ENCODE peak calls at places on chromosome 9, in five cellular contexts. One of them, this sample, is unnamed.

GRCh38 chr9:130473521-130473920 is 28.8 kb downstream of the ASS1 start:
- DNase-seq in stimulated activated CD8-positive, alpha-beta memory T cell treated with anti-CD3 and anti-CD28 coated beads, Interleukin-4, amount 100 ng/mL, for 1 hour: no peak
- DNase-seq in cardiac fibroblast: no peak
- DNase-seq in germinal center: no peak
- DNase-seq in stimulated activated CD4-positive, alpha-beta T cell treated with anti-CD3 and anti-CD28 coated beads, Interleukin-15, amount 100 ng/mL, for 48 hours: no peak
- DNase-seq in this sample: no peak

GRCh38 chr9:101727621-101728524 is 10.6 kb downstream of the GRIN3A start:
- DNase-seq in stimulated activated CD8-positive, alpha-beta memory T cell treated with anti-CD3 and anti-CD28 coated beads, Interleukin-4, amount 100 ng/mL, for 1 hour: no peak
- DNase-seq in cardiac fibroblast: peak; percentile 40
- DNase-seq in stimulated activated CD4-positive, alpha-beta T cell treated with anti-CD3 and anti-CD28 coated beads, Interleukin-15, amount 100 ng/mL, for 48 hours: no peak
- DNase-seq in germinal center: peak; percentile 12
- DNase-seq in this sample: no peak

GRCh38 chr9:14018061-14018460 is 295.9 kb downstream of the NFIB start:
- DNase-seq in stimulated activated CD8-positive, alpha-beta memory T cell treated with anti-CD3 and anti-CD28 coated beads, Interleukin-4, amount 100 ng/mL, for 1 hour: no peak
- DNase-seq in germinal center: no peak
- DNase-seq in cardiac fibroblast: peak; percentile 81
- DNase-seq in stimulated activated CD4-positive, alpha-beta T cell treated with anti-CD3 and anti-CD28 coated beads, Interleukin-15, amount 100 ng/mL, for 48 hours: no peak
- DNase-seq in this sample: no peak

GRCh38 chr9:97160255-97160654 is 121.3 kb upstream of the CTSV start:
- DNase-seq in cardiac fibroblast: no peak
- DNase-seq in stimulated activated CD8-positive, alpha-beta memory T cell treated with anti-CD3 and anti-CD28 coated beads, Interleukin-4, amount 100 ng/mL, for 1 hour: no peak
- DNase-seq in stimulated activated CD4-positive, alpha-beta T cell treated with anti-CD3 and anti-CD28 coated beads, Interleukin-15, amount 100 ng/mL, for 48 hours: no peak
- DNase-seq in germinal center: no peak
- DNase-seq in this sample: no peak

GRCh38 chr9:113223963-113224362 is 2.6 kb downstream of the SLC31A1 start:
- DNase-seq in germinal center: no peak
- DNase-seq in stimulated activated CD4-positive, alpha-beta T cell treated with anti-CD3 and anti-CD28 coated beads, Interleukin-15, amount 100 ng/mL, for 48 hours: no peak
- DNase-seq in cardiac fibroblast: peak; percentile 54
- DNase-seq in stimulated activated CD8-positive, alpha-beta memory T cell treated with anti-CD3 and anti-CD28 coated beads, Interleukin-4, amount 100 ng/mL, for 1 hour: no peak
- DNase-seq in this sample: no peak

GRCh38 chr9:71763752-71764332 is 4.5 kb downstream of the CEMIP2 start:
- DNase-seq in stimulated activated CD4-positive, alpha-beta T cell treated with anti-CD3 and anti-CD28 coated beads, Interleukin-15, amount 100 ng/mL, for 48 hours: no peak
- DNase-seq in cardiac fibroblast: peak; percentile 52
- DNase-seq in germinal center: no peak
- DNase-seq in stimulated activated CD8-positive, alpha-beta memory T cell treated with anti-CD3 and anti-CD28 coated beads, Interleukin-4, amount 100 ng/mL, for 1 hour: no peak
- DNase-seq in this sample: no peak

GRCh38 chr9:71145179-71145578 is 23.8 kb upstream of the TRPM3 start:
- DNase-seq in stimulated activated CD8-positive, alpha-beta memory T cell treated with anti-CD3 and anti-CD28 coated beads, Interleukin-4, amount 100 ng/mL, for 1 hour: no peak
- DNase-seq in germinal center: no peak
- DNase-seq in cardiac fibroblast: peak; percentile 14
- DNase-seq in stimulated activated CD4-positive, alpha-beta T cell treated with anti-CD3 and anti-CD28 coated beads, Interleukin-15, amount 100 ng/mL, for 48 hours: no peak
- DNase-seq in this sample: no peak

GRCh38 chr9:88567870-88568269 is 32.9 kb downstream of the NXNL2 start:
- DNase-seq in stimulated activated CD8-positive, alpha-beta memory T cell treated with anti-CD3 and anti-CD28 coated beads, Interleukin-4, amount 100 ng/mL, for 1 hour: no peak
- DNase-seq in germinal center: no peak
- DNase-seq in stimulated activated CD4-positive, alpha-beta T cell treated with anti-CD3 and anti-CD28 coated beads, Interleukin-15, amount 100 ng/mL, for 48 hours: no peak
- DNase-seq in cardiac fibroblast: no peak
- DNase-seq in this sample: no peak

GRCh38 chr9:137150485-137151060 is 11.6 kb downstream of the GRIN1 start:
- DNase-seq in stimulated activated CD8-positive, alpha-beta memory T cell treated with anti-CD3 and anti-CD28 coated beads, Interleukin-4, amount 100 ng/mL, for 1 hour: no peak
- DNase-seq in stimulated activated CD4-positive, alpha-beta T cell treated with anti-CD3 and anti-CD28 coated beads, Interleukin-15, amount 100 ng/mL, for 48 hours: peak; percentile 74
- DNase-seq in germinal center: peak; percentile 81
- DNase-seq in cardiac fibroblast: no peak
- DNase-seq in this sample: no peak

GRCh38 chr9:89576404-89576824 is 28.4 kb upstream of the GADD45G start:
- DNase-seq in stimulated activated CD4-positive, alpha-beta T cell treated with anti-CD3 and anti-CD28 coated beads, Interleukin-15, amount 100 ng/mL, for 48 hours: no peak
- DNase-seq in germinal center: peak; percentile 38
- DNase-seq in cardiac fibroblast: peak; percentile 58
- DNase-seq in stimulated activated CD8-positive, alpha-beta memory T cell treated with anti-CD3 and anti-CD28 coated beads, Interleukin-4, amount 100 ng/mL, for 1 hour: no peak
- DNase-seq in this sample: no peak

GRCh38 chr9:138022121-138022741 is 144.6 kb downstream of the CACNA1B start:
- DNase-seq in germinal center: no peak
- DNase-seq in stimulated activated CD4-positive, alpha-beta T cell treated with anti-CD3 and anti-CD28 coated beads, Interleukin-15, amount 100 ng/mL, for 48 hours: peak; percentile 14
- DNase-seq in stimulated activated CD8-positive, alpha-beta memory T cell treated with anti-CD3 and anti-CD28 coated beads, Interleukin-4, amount 100 ng/mL, for 1 hour: no peak
- DNase-seq in cardiac fibroblast: no peak
- DNase-seq in this sample: peak; percentile 30

GRCh38 chr9:129650680-129651235 is 8.8 kb upstream of the ASB6 start:
- DNase-seq in germinal center: no peak
- DNase-seq in cardiac fibroblast: peak; percentile 27
- DNase-seq in stimulated activated CD4-positive, alpha-beta T cell treated with anti-CD3 and anti-CD28 coated beads, Interleukin-15, amount 100 ng/mL, for 48 hours: no peak
- DNase-seq in stimulated activated CD8-positive, alpha-beta memory T cell treated with anti-CD3 and anti-CD28 coated beads, Interleukin-4, amount 100 ng/mL, for 1 hour: no peak
- DNase-seq in this sample: no peak

GRCh38 chr9:133278161-133279131 is 3.4 kb upstream of the ABO start:
- DNase-seq in stimulated activated CD4-positive, alpha-beta T cell treated with anti-CD3 and anti-CD28 coated beads, Interleukin-15, amount 100 ng/mL, for 48 hours: no peak
- DNase-seq in cardiac fibroblast: no peak
- DNase-seq in germinal center: no peak
- DNase-seq in stimulated activated CD8-positive, alpha-beta memory T cell treated with anti-CD3 and anti-CD28 coated beads, Interleukin-4, amount 100 ng/mL, for 1 hour: no peak
- DNase-seq in this sample: no peak

GRCh38 chr9:123689701-123690428 is 240.1 kb downstream of the DENND1A start:
- DNase-seq in stimulated activated CD8-positive, alpha-beta memory T cell treated with anti-CD3 and anti-CD28 coated beads, Interleukin-4, amount 100 ng/mL, for 1 hour: no peak
- DNase-seq in cardiac fibroblast: no peak
- DNase-seq in germinal center: no peak
- DNase-seq in stimulated activated CD4-positive, alpha-beta T cell treated with anti-CD3 and anti-CD28 coated beads, Interleukin-15, amount 100 ng/mL, for 48 hours: no peak
- DNase-seq in this sample: no peak

GRCh38 chr9:70491798-70492736 is 77.6 kb upstream of the KLF9 start:
- DNase-seq in cardiac fibroblast: no peak
- DNase-seq in germinal center: no peak
- DNase-seq in stimulated activated CD8-positive, alpha-beta memory T cell treated with anti-CD3 and anti-CD28 coated beads, Interleukin-4, amount 100 ng/mL, for 1 hour: no peak
- DNase-seq in stimulated activated CD4-positive, alpha-beta T cell treated with anti-CD3 and anti-CD28 coated beads, Interleukin-15, amount 100 ng/mL, for 48 hours: no peak
- DNase-seq in this sample: no peak

GRCh38 chr9:133135193-133135745 is 14.2 kb upstream of the RALGDS start:
- DNase-seq in stimulated activated CD4-positive, alpha-beta T cell treated with anti-CD3 and anti-CD28 coated beads, Interleukin-15, amount 100 ng/mL, for 48 hours: no peak
- DNase-seq in stimulated activated CD8-positive, alpha-beta memory T cell treated with anti-CD3 and anti-CD28 coated beads, Interleukin-4, amount 100 ng/mL, for 1 hour: no peak
- DNase-seq in cardiac fibroblast: peak; percentile 88
- DNase-seq in germinal center: no peak
- DNase-seq in this sample: no peak

GRCh38 chr9:87157366-87158031 is 210.2 kb upstream of the GAS1 start:
- DNase-seq in cardiac fibroblast: no peak
- DNase-seq in stimulated activated CD4-positive, alpha-beta T cell treated with anti-CD3 and anti-CD28 coated beads, Interleukin-15, amount 100 ng/mL, for 48 hours: no peak
- DNase-seq in germinal center: no peak
- DNase-seq in stimulated activated CD8-positive, alpha-beta memory T cell treated with anti-CD3 and anti-CD28 coated beads, Interleukin-4, amount 100 ng/mL, for 1 hour: no peak
- DNase-seq in this sample: no peak

GRCh38 chr9:38257626-38258215 is 134.8 kb upstream of the ALDH1B1 start:
- DNase-seq in stimulated activated CD4-positive, alpha-beta T cell treated with anti-CD3 and anti-CD28 coated beads, Interleukin-15, amount 100 ng/mL, for 48 hours: no peak
- DNase-seq in cardiac fibroblast: no peak
- DNase-seq in stimulated activated CD8-positive, alpha-beta memory T cell treated with anti-CD3 and anti-CD28 coated beads, Interleukin-4, amount 100 ng/mL, for 1 hour: no peak
- DNase-seq in germinal center: no peak
- DNase-seq in this sample: no peak

GRCh38 chr9:97310023-97310422 is 2.6 kb downstream of the CCDC180 start:
- DNase-seq in stimulated activated CD4-positive, alpha-beta T cell treated with anti-CD3 and anti-CD28 coated beads, Interleukin-15, amount 100 ng/mL, for 48 hours: no peak
- DNase-seq in germinal center: no peak
- DNase-seq in stimulated activated CD8-positive, alpha-beta memory T cell treated with anti-CD3 and anti-CD28 coated beads, Interleukin-4, amount 100 ng/mL, for 1 hour: no peak
- DNase-seq in cardiac fibroblast: no peak
- DNase-seq in this sample: no peak

GRCh38 chr9:133161542-133161950 is 2.2 kb downstream of the GBGT1 start:
- DNase-seq in stimulated activated CD4-positive, alpha-beta T cell treated with anti-CD3 and anti-CD28 coated beads, Interleukin-15, amount 100 ng/mL, for 48 hours: no peak
- DNase-seq in stimulated activated CD8-positive, alpha-beta memory T cell treated with anti-CD3 and anti-CD28 coated beads, Interleukin-4, amount 100 ng/mL, for 1 hour: no peak
- DNase-seq in germinal center: no peak
- DNase-seq in cardiac fibroblast: no peak
- DNase-seq in this sample: no peak

GRCh38 chr9:38421498-38422211 is 2.6 kb downstream of the IGFBPL1 start:
- DNase-seq in cardiac fibroblast: peak; percentile 42
- DNase-seq in germinal center: no peak
- DNase-seq in stimulated activated CD8-positive, alpha-beta memory T cell treated with anti-CD3 and anti-CD28 coated beads, Interleukin-4, amount 100 ng/mL, for 1 hour: no peak
- DNase-seq in stimulated activated CD4-positive, alpha-beta T cell treated with anti-CD3 and anti-CD28 coated beads, Interleukin-15, amount 100 ng/mL, for 48 hours: no peak
- DNase-seq in this sample: no peak

GRCh38 chr9:97703437-97704326 is 6.5 kb upstream of the XPA start:
- DNase-seq in stimulated activated CD4-positive, alpha-beta T cell treated with anti-CD3 and anti-CD28 coated beads, Interleukin-15, amount 100 ng/mL, for 48 hours: peak; percentile 21
- DNase-seq in stimulated activated CD8-positive, alpha-beta memory T cell treated with anti-CD3 and anti-CD28 coated beads, Interleukin-4, amount 100 ng/mL, for 1 hour: no peak
- DNase-seq in germinal center: no peak
- DNase-seq in cardiac fibroblast: peak; percentile 93
- DNase-seq in this sample: no peak

GRCh38 chr9:86591472-86591871 is 237.3 kb upstream of the TUT7 start:
- DNase-seq in germinal center: no peak
- DNase-seq in stimulated activated CD8-positive, alpha-beta memory T cell treated with anti-CD3 and anti-CD28 coated beads, Interleukin-4, amount 100 ng/mL, for 1 hour: no peak
- DNase-seq in stimulated activated CD4-positive, alpha-beta T cell treated with anti-CD3 and anti-CD28 coated beads, Interleukin-15, amount 100 ng/mL, for 48 hours: no peak
- DNase-seq in cardiac fibroblast: no peak
- DNase-seq in this sample: no peak

GRCh38 chr9:118809160-118809625 is 560.0 kb downstream of the BRINP1 start:
- DNase-seq in germinal center: no peak
- DNase-seq in stimulated activated CD4-positive, alpha-beta T cell treated with anti-CD3 and anti-CD28 coated beads, Interleukin-15, amount 100 ng/mL, for 48 hours: no peak
- DNase-seq in cardiac fibroblast: no peak
- DNase-seq in stimulated activated CD8-positive, alpha-beta memory T cell treated with anti-CD3 and anti-CD28 coated beads, Interleukin-4, amount 100 ng/mL, for 1 hour: no peak
- DNase-seq in this sample: no peak

GRCh38 chr9:3828495-3828894 is 302.7 kb upstream of the RFX3 start:
- DNase-seq in stimulated activated CD4-positive, alpha-beta T cell treated with anti-CD3 and anti-CD28 coated beads, Interleukin-15, amount 100 ng/mL, for 48 hours: no peak
- DNase-seq in stimulated activated CD8-positive, alpha-beta memory T cell treated with anti-CD3 and anti-CD28 coated beads, Interleukin-4, amount 100 ng/mL, for 1 hour: no peak
- DNase-seq in germinal center: no peak
- DNase-seq in cardiac fibroblast: peak; percentile 64
- DNase-seq in this sample: no peak

GRCh38 chr9:18478517-18479361 is 4.8 kb downstream of the ADAMTSL1 start:
- DNase-seq in stimulated activated CD8-positive, alpha-beta memory T cell treated with anti-CD3 and anti-CD28 coated beads, Interleukin-4, amount 100 ng/mL, for 1 hour: no peak
- DNase-seq in germinal center: no peak
- DNase-seq in stimulated activated CD4-positive, alpha-beta T cell treated with anti-CD3 and anti-CD28 coated beads, Interleukin-15, amount 100 ng/mL, for 48 hours: no peak
- DNase-seq in cardiac fibroblast: peak; percentile 61
- DNase-seq in this sample: no peak

GRCh38 chr9:31445960-31446359 is 938.5 kb upstream of the ACO1 start:
- DNase-seq in stimulated activated CD8-positive, alpha-beta memory T cell treated with anti-CD3 and anti-CD28 coated beads, Interleukin-4, amount 100 ng/mL, for 1 hour: no peak
- DNase-seq in germinal center: peak; percentile 4
- DNase-seq in cardiac fibroblast: no peak
- DNase-seq in stimulated activated CD4-positive, alpha-beta T cell treated with anti-CD3 and anti-CD28 coated beads, Interleukin-15, amount 100 ng/mL, for 48 hours: no peak
- DNase-seq in this sample: no peak

GRCh38 chr9:87725900-87726709 is at the start of gene CTSL:
- DNase-seq in stimulated activated CD8-positive, alpha-beta memory T cell treated with anti-CD3 and anti-CD28 coated beads, Interleukin-4, amount 100 ng/mL, for 1 hour: no peak
- DNase-seq in stimulated activated CD4-positive, alpha-beta T cell treated with anti-CD3 and anti-CD28 coated beads, Interleukin-15, amount 100 ng/mL, for 48 hours: no peak
- DNase-seq in cardiac fibroblast: peak; percentile 86
- DNase-seq in germinal center: peak; percentile 18
- DNase-seq in this sample: peak; percentile 97

GRCh38 chr9:111613436-111614040 is 14.1 kb upstream of the PTGR1 start:
- DNase-seq in stimulated activated CD8-positive, alpha-beta memory T cell treated with anti-CD3 and anti-CD28 coated beads, Interleukin-4, amount 100 ng/mL, for 1 hour: no peak
- DNase-seq in germinal center: no peak
- DNase-seq in cardiac fibroblast: no peak
- DNase-seq in stimulated activated CD4-positive, alpha-beta T cell treated with anti-CD3 and anti-CD28 coated beads, Interleukin-15, amount 100 ng/mL, for 48 hours: no peak
- DNase-seq in this sample: no peak

GRCh38 chr9:18743421-18743820 is 269.5 kb downstream of the ADAMTSL1 start:
- DNase-seq in germinal center: no peak
- DNase-seq in stimulated activated CD4-positive, alpha-beta T cell treated with anti-CD3 and anti-CD28 coated beads, Interleukin-15, amount 100 ng/mL, for 48 hours: no peak
- DNase-seq in stimulated activated CD8-positive, alpha-beta memory T cell treated with anti-CD3 and anti-CD28 coated beads, Interleukin-4, amount 100 ng/mL, for 1 hour: no peak
- DNase-seq in cardiac fibroblast: no peak
- DNase-seq in this sample: no peak

GRCh38 chr9:100992632-100993031 is 35.9 kb upstream of the PLPPR1 start:
- DNase-seq in germinal center: no peak
- DNase-seq in cardiac fibroblast: no peak
- DNase-seq in stimulated activated CD8-positive, alpha-beta memory T cell treated with anti-CD3 and anti-CD28 coated beads, Interleukin-4, amount 100 ng/mL, for 1 hour: no peak
- DNase-seq in stimulated activated CD4-positive, alpha-beta T cell treated with anti-CD3 and anti-CD28 coated beads, Interleukin-15, amount 100 ng/mL, for 48 hours: no peak
- DNase-seq in this sample: no peak

GRCh38 chr9:81694541-81694940 is 5.2 kb upstream of the TLE1 start:
- DNase-seq in stimulated activated CD4-positive, alpha-beta T cell treated with anti-CD3 and anti-CD28 coated beads, Interleukin-15, amount 100 ng/mL, for 48 hours: no peak
- DNase-seq in cardiac fibroblast: no peak
- DNase-seq in stimulated activated CD8-positive, alpha-beta memory T cell treated with anti-CD3 and anti-CD28 coated beads, Interleukin-4, amount 100 ng/mL, for 1 hour: no peak
- DNase-seq in germinal center: no peak
- DNase-seq in this sample: no peak

This sample was measured in dorsolateral prefrontal cortex.